ENCODE peak calls at places on chromosomes 6 and 20, in six cellular contexts. J is thyroid gland; B is naive thymus-derived CD4-positive, alpha-beta T cell; D is stomach; X is H1; K is left ventricle myocardium inferior. Q is an unnamed sample.

GRCh38 chr20:51563597-51564332 is 21.2 kb upstream of the NFATC2 start:
- DNase-seq in J (peak), B (no peak), D (peak), X (no peak), K (peak), Q (peak)

GRCh38 chr6:54598787-54599309 is 247.7 kb upstream of the FAM83B start:
- DNase-seq in J (no peak), B (no peak), D (no peak), X (no peak), K (no peak), Q (no peak)

GRCh38 chr20:19860742-19861141 is 102.7 kb downstream of the RIN2 start:
- DNase-seq in J (no peak), B (no peak), D (no peak), X (no peak), K (no peak), Q (no peak)

GRCh38 chr6:146851837-146852236 is 253.1 kb downstream of the ADGB start:
- DNase-seq in J (no peak), B (no peak), D (no peak), X (no peak), K (no peak), Q (no peak)

GRCh38 chr6:111844921-111845320 is 28.3 kb downstream of the FYN start:
- DNase-seq in J (no peak), B (no peak), D (no peak), X (no peak), K (no peak), Q (no peak)

GRCh38 chr6:169741344-169741743 is 10.0 kb downstream of the DYNLT2 start:
- DNase-seq in J (no peak), B (no peak), D (no peak), X (no peak), K (no peak), Q (no peak)

GRCh38 chr6:107701231-107701630 is 122.9 kb downstream of the SCML4 start:
- DNase-seq in J (no peak), B (no peak), D (no peak), X (no peak), K (no peak), Q (no peak)

GRCh38 chr6:158063736-158064135 is 82.1 kb downstream of the SYNJ2 start:
- DNase-seq in J (no peak), B (no peak), D (no peak), X (no peak), K (peak), Q (no peak)

GRCh38 chr20:44850272-44850671 is 35.2 kb upstream of the YWHAB start:
- DNase-seq in J (no peak), B (no peak), D (no peak), X (no peak), K (no peak), Q (no peak)

GRCh38 chr6:150297327-150298028 is 71.3 kb upstream of the IYD start:
- DNase-seq in J (peak), B (no peak), D (no peak), X (no peak), K (no peak), Q (no peak)

GRCh38 chr6:87029711-87030314 is 65.1 kb downstream of the CGA start:
- DNase-seq in J (no peak), B (no peak), D (no peak), X (no peak), K (no peak), Q (no peak)

GRCh38 chr6:51868591-51869355 is 218.6 kb downstream of the PKHD1 start:
- DNase-seq in J (no peak), B (no peak), D (peak), X (no peak), K (no peak), Q (no peak)

GRCh38 chr20:44651507-44652373 is at the start of gene ADA:
- DNase-seq in J (peak), B (peak), D (peak), X (no peak), K (peak), Q (peak)

GRCh38 chr20:36094497-36094896 is 60.0 kb upstream of the EPB41L1 start:
- DNase-seq in J (no peak), B (no peak), D (no peak), X (no peak), K (no peak), Q (no peak)

GRCh38 chr6:128438311-128438916 is 82.0 kb downstream of the PTPRK start:
- DNase-seq in J (peak), B (no peak), D (no peak), X (no peak), K (peak), Q (no peak)

GRCh38 chr6:4664117-4664626 is 112.0 kb upstream of the CDYL start:
- DNase-seq in J (peak), B (no peak), D (no peak), X (no peak), K (peak), Q (no peak)

GRCh38 chr6:134495893-134496253 is 178.0 kb upstream of the SGK1 start:
- DNase-seq in J (no peak), B (no peak), D (no peak), X (no peak), K (no peak), Q (no peak)

GRCh38 chr6:116060572-116061283 is at the start of gene FRK:
- DNase-seq in J (no peak), B (no peak), D (peak), X (no peak), K (no peak), Q (no peak)

GRCh38 chr20:10448270-10449156 is 13.4 kb downstream of the SLX4IP start:
- DNase-seq in J (no peak), B (no peak), D (no peak), X (no peak), K (no peak), Q (no peak)

GRCh38 chr20:10447028-10447427 is 11.9 kb downstream of the SLX4IP start:
- DNase-seq in J (no peak), B (no peak), D (peak), X (no peak), K (no peak), Q (no peak)

GRCh38 chr20:10449270-10449669 is 14.2 kb downstream of the SLX4IP start:
- DNase-seq in J (no peak), B (no peak), D (no peak), X (no peak), K (no peak), Q (no peak)

GRCh38 chr20:10443936-10444335 is 8.8 kb downstream of the SLX4IP start:
- DNase-seq in J (no peak), B (no peak), D (no peak), X (no peak), K (no peak), Q (no peak)

DNA sequence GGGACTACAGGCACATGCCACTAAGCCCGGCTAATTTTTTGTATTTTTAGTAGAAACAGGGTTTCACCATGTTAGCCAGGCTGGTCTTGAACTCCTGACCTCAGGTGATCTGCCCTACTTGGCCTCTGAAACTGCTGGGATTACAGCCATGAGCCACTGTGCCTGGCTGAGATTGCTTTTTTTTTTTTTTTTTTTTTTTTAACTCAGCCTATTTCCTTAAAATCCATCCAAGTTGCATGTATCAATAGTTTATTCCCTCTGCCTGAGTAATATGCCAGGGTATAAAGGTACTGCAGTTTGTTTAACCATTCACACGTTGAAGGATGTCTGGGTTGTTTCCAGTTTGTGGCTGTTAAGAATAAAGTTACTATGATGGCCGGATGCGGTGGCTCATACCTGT is 10.7 kb downstream of the SLX4IP start:
- DNase-seq in J (no peak), B (no peak), D (no peak), X (no peak), K (no peak), Q (no peak)
- H3K27ac ChIP-seq in J (no peak), B (no peak), D (no peak), X (no peak), K (no peak), Q (no peak)

GRCh38 chr6:34284563-34285545 is 36.0 kb upstream of the SMIM29 start:
- DNase-seq in J (peak), B (no peak), D (peak), X (no peak), K (peak), Q (peak)

GRCh38 chr6:34289137-34289536 is 40.3 kb upstream of the SMIM29 start:
- DNase-seq in J (no peak), B (no peak), D (no peak), X (no peak), K (no peak), Q (no peak)

GRCh38 chr6:34292954-34293353 is 44.1 kb upstream of the SMIM29 start:
- DNase-seq in J (no peak), B (no peak), D (no peak), X (no peak), K (no peak), Q (no peak)

GRCh38 chr6:34285571-34285970 is 36.8 kb upstream of the SMIM29 start:
- DNase-seq in J (no peak), B (no peak), D (no peak), X (no peak), K (no peak), Q (no peak)

DNA sequence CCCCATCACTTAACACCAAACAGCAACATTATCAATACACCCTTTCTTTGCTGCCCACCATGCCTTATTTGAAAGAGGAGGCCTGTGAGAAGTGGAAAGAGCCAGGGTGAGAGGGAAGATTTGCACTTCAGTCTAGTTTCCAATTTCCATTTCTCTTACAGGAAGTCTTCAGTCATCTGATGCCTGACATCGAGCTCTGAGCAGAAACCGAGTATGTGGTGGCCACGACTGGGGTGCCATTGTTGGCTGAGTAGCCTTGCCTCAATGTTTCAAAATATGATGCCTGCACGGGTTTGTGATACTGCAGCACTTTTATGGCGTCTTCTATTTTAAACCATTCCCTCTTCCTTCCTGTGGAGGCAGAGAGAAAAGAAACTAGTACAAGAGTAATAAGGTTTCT is 39.8 kb upstream of the SMIM29 start:
- DNase-seq in J (no peak), B (no peak), D (no peak), X (no peak), K (no peak), Q (no peak)
- H3K27ac ChIP-seq in J (no peak), B (no peak), D (no peak), X (no peak), K (peak), Q (no peak)

GRCh38 chr6:139904158-139904533 is 529.7 kb upstream of the CITED2 start:
- DNase-seq in J (no peak), B (no peak), D (no peak), X (no peak), K (no peak), Q (no peak)

GRCh38 chr6:139905404-139906052 is 531.1 kb upstream of the CITED2 start:
- DNase-seq in J (no peak), B (no peak), D (no peak), X (no peak), K (no peak), Q (no peak)

GRCh38 chr6:139904572-139904971 is 530.1 kb upstream of the CITED2 start:
- DNase-seq in J (no peak), B (no peak), D (no peak), X (no peak), K (no peak), Q (no peak)

DNA sequence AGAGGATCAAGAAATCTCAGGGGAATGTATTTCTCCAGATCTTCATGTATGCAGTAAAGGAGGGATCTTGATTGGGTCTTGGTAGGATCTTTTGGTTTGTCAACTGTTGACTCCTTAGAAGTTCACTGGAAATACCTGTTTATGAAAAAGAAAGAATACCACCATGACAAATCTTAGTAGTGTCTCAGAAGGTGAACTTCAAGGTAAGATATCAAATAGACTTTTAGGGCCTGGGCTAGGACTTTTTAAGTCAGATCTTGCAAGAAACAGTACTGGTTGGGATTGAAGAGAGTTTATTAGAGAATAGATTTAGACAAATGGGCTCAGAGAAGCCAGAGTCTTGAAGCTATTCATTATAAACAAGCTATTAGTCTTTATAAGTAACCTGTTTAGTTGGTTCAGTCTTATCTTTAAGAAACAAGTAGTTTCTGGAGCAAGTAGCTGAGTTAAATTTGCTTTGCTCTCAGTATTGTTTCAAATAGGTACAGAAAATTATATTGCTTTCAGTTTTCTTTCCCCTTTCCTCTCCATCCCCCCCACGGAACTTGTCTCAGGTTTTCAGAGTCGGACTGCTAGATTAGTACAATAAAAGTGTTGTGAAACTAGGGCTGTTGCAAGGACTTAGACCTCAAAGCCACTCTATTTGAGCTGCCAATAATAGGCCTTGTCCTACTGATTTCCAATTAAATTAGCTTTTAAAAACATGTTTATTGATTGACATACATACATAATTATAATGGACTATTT is 529.1 kb upstream of the CITED2 start:
- DNase-seq in J (no peak), B (no peak), D (no peak), X (no peak), K (no peak), Q (no peak)
- H3K27ac ChIP-seq in J (no peak), B (no peak), D (no peak), X (no peak), K (no peak), Q (peak)

GRCh38 chr6:135672256-135672655 is 174.7 kb upstream of the AHI1 start:
- DNase-seq in J (no peak), B (no peak), D (no peak), X (no peak), K (no peak), Q (no peak)
- H3K27ac ChIP-seq in J (no peak), B (no peak), D (no peak), X (no peak), K (no peak), Q (no peak)

GRCh38 chr6:6826961-6827360 is 238.4 kb downstream of the LY86 start:
- DNase-seq in J (no peak), B (no peak), D (no peak), X (no peak), K (no peak), Q (no peak)
- H3K27ac ChIP-seq in J (no peak), B (no peak), D (peak), X (no peak), K (peak), Q (peak)

GRCh38 chr6:161218222-161218621 is 55.6 kb downstream of the AGPAT4 start:
- DNase-seq in J (no peak), B (no peak), D (no peak), X (no peak), K (no peak), Q (no peak)
- H3K27ac ChIP-seq in J (no peak), B (no peak), D (no peak), X (no peak), K (no peak), Q (no peak)

Q was measured in lower lobe of right lung.